ENCODE peak calls at places on chromosomes 6 and 20, in seven cellular contexts. Y is GM23338, W is breast epithelium, C is HCT116, N is suprapubic skin, P is K562, Z is stomach. U is an unnamed sample. For H3K4me1, the result is how much of the 10 kb centered on the place peaks cover.

GRCh38 chr6:139325003-139325600 is 33.3 kb upstream of the TXLNB start:
- DNase-seq in Y (no peak), W (no peak), C (no peak), N (no peak), P (no peak), Z (no peak), U (no peak)

GRCh38 chr20:45792513-45793118 is 862 bp downstream of the DNTTIP1 start:
- DNase-seq in Y (no peak), W (no peak), C (no peak), N (peak), P (no peak), Z (no peak), U (no peak)

GRCh38 chr20:32779500-32780215 is 17.5 kb downstream of the DNMT3B start:
- DNase-seq in Y (peak), W (no peak), C (no peak), N (no peak), P (peak), Z (no peak), U (no peak)

GRCh38 chr6:137271245-137272183 is 52.3 kb upstream of the IFNGR1 start:
- DNase-seq in Y (peak), W (no peak), C (peak), N (no peak), P (no peak), Z (no peak), U (peak)

GRCh38 chr6:20056350-20056992 is 155.8 kb downstream of the MBOAT1 start:
- DNase-seq in Y (peak), W (no peak), C (peak), N (no peak), P (peak), Z (no peak), U (peak)

GRCh38 chr20:1805161-1805581 is 90.0 kb upstream of the SIRPA start:
- DNase-seq in Y (peak), W (no peak), C (no peak), N (no peak), P (no peak), Z (no peak), U (no peak)

GRCh38 chr6:44478158-44478557 is 90.7 kb downstream of the CDC5L start:
- DNase-seq in Y (no peak), W (no peak), C (no peak), N (no peak), P (no peak), Z (no peak), U (no peak)

GRCh38 chr6:150573041-150573681 is 26.5 kb upstream of the PLEKHG1 start:
- DNase-seq in Y (peak), W (no peak), C (no peak), N (no peak), P (peak), Z (no peak), U (no peak)

GRCh38 chr6:2448826-2449571 is 203.6 kb upstream of the GMDS start:
- DNase-seq in Y (peak), W (no peak), C (peak), N (no peak), P (peak), Z (peak), U (peak)

GRCh38 chr6:121064345-121064744 is 269.9 kb downstream of the TBC1D32 start:
- DNase-seq in Y (no peak), W (no peak), C (no peak), N (no peak), P (no peak), Z (no peak), U (no peak)
- H3K4me1 ChIP-seq in Y (under half), W (under half), C (under half), N (under half), P (under half), Z (under half), U (under half)

DNA sequence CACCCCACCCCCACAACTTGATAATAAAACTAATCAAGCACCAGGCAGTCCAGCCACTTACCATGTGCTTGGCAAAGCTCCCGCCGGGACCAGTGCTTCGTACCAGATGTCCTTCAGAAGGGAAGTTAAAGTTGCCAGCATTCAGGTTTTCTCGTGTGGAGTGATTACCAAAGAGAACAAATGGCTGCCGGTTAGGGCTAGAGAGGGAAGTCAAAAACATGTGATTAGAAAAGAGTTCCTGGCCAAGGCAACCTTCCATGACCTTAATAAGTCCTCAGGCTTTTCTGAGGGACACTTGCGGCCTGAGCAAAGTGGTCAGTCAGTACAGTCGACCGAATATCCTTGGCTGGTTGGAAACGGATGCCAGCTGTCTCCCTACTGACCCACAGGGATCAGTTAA is 67.0 kb downstream of the DNAAF9 start:
- DNase-seq in Y (no peak), W (no peak), C (no peak), N (peak), P (no peak), Z (peak), U (no peak)
- TF ChIP-seq POLR2AphosphoS5 in Y (no peak), W (no peak), C (no peak), N (no peak), P (no peak), Z (no peak), U (no peak)

DNA sequence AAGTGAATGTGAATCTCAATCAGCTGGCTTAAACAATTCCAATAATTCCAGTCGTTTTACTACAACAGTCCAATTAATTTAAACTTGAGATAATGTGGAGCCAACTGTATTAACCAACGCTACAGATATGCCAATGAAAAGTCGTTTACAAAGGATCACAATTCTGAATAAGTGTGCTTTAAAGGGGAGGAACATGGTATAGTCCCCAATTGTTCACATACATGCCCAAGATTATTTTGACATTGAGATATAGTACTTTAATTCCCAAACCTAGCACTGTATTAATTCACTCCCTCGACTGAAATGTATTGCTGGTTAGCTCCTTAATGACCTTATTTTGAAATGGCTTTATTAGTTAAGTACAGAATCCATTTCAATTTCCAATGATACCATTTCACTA is 2.5 kb downstream of the AKIRIN2 start:
- DNase-seq in Y (no peak), W (no peak), C (no peak), N (no peak), P (no peak), Z (no peak), U (no peak)
- H3K4me1 ChIP-seq in Y (under half), W (under half), C (under half), N (under half), P (under half), Z (half or more), U (under half)

DNA sequence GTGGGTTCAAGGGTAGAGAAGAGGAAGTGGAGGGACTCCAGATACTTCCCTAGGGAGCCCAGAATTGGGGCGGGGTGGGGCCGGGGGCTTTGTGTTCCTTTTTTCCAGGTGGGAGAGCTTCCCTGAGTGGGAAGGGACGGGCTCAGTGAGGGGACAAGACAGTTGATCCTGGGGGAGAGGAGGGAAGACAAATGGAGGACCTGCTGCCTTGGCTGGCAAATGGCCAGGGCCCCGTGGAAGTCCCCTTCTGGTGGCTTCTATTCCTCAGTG is 2.6 kb downstream of the CTSZ start:
- DNase-seq in Y (no peak), W (peak), C (no peak), N (no peak), P (no peak), Z (peak), U (no peak)
- TF ChIP-seq POLR2AphosphoS5 in Y (no peak), W (no peak), C (no peak), N (no peak), P (no peak), Z (no peak), U (no peak)

DNA sequence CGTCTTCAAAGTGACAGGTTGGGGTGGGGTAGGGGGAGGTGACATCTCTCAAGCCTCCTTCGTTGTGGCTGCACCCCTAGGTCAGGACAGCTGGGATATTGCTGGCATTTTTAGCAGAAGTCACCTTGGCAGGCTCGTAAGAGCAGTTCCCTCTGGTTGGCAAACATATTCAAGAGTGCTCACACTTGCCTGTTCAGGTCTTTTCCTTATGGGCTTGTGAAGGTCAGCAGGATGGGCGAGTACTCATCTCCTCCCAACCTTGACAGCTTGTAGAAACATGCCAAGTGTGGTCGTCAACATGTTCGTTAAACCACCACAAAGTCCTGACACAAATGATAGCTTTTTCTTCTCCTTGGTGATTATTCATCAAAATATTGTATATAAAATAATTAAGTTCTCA is 113.6 kb downstream of the HDGFL1 start:
- DNase-seq in Y (no peak), W (no peak), C (no peak), N (no peak), P (no peak), Z (no peak), U (no peak)
- H3K4me1 ChIP-seq in Y (under half), W (under half), C (under half), N (under half), P (under half), Z (under half), U (under half)

GRCh38 chr20:62741701-62742491 is 33.3 kb downstream of the NTSR1 start:
- DNase-seq in Y (no peak), W (peak), C (no peak), N (no peak), P (no peak), Z (no peak), U (no peak)
- TF ChIP-seq POLR2AphosphoS5 in Y (no peak), W (no peak), C (peak), N (no peak), P (no peak), Z (no peak), U (no peak)

DNA sequence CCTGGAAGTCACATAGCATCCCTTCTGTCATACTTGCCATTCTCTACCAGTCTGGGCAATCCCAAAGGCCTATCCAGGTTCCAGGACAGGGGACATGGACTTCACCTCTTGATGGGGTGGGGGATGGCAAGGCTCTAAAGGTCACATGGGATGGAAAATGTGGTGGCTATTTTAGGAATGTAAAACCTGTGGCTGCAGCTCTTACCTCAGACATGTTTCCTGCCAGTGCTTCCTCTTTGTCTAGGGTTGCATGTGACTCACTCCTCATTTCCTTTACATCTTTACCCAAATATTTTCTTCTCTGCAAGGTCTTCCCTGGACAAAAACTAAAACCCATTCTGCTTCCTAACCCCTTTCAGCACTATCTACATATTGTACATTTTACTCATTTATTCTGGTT is 135.7 kb downstream of the BTBD3 start:
- DNase-seq in Y (peak), W (no peak), C (no peak), N (no peak), P (no peak), Z (no peak), U (no peak)
- H3K4me1 ChIP-seq in Y (under half), W (under half), C (under half), N (under half), P (under half), Z (under half), U (under half)

GRCh38 chr6:168309997-168310396 is 9.6 kb downstream of the DACT2 start:
- DNase-seq in Y (no peak), W (no peak), C (no peak), N (no peak), P (no peak), Z (no peak), U (no peak)

GRCh38 chr6:168307695-168308021 is 11.9 kb downstream of the DACT2 start:
- DNase-seq in Y (no peak), W (no peak), C (no peak), N (no peak), P (no peak), Z (no peak), U (no peak)

GRCh38 chr6:168309183-168309582 is 10.4 kb downstream of the DACT2 start:
- DNase-seq in Y (no peak), W (no peak), C (no peak), N (no peak), P (no peak), Z (no peak), U (no peak)

GRCh38 chr6:168307011-168307694 is 12.4 kb downstream of the DACT2 start:
- DNase-seq in Y (no peak), W (no peak), C (no peak), N (no peak), P (no peak), Z (no peak), U (no peak)

DNA sequence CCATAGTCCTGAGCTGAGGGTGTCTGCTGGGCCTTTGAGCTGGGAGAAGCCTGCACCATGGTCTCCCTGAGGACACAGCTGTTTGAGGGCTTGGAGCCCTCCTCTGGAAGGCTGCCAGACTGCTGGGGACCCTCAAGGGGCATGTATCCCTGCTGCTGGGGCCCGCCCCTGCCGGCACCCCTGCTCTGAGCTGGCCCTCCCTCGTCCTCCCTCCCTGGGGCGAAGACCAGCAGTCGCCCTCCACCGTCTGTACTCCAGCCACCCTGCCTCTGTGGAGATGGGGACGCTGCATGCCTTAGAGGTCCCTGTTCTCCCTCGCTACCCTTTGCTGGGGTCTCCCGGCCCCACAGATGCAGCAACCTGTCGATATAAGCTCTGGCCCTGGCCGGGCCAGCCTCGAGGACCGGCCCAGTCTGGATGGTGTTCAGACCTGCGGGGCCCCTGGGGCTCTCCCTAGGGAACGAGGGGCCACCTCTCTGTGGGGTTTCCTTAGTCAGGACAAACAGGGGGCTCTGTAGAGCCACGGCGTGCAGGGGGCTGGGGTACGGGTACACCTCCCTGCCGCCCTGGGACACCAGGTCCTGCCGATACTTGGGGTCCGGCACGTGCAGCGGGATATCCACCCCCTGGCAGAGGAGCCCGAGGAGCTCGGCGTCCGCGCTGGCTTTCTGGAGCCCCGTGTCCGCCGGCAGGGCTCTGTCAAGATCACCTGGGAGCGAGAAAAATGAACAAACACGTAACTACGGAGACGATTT is 11.0 kb downstream of the DACT2 start:
- DNase-seq in Y (no peak), W (no peak), C (no peak), N (no peak), P (no peak), Z (no peak), U (no peak)
- TF ChIP-seq POLR2AphosphoS5 in Y (no peak), W (no peak), C (no peak), N (no peak), P (no peak), Z (no peak), U (no peak)

U was measured in Panc1.